ENCODE peak calls at places on chromosomes 12 and 14, in six cellular contexts. P, A, Y, S, C and H are unnamed samples.
A peak's percentile ranks its signal among the peaks of the same experiment; 100 is the strongest.

GRCh38 chr12:93380480-93381121 is 2.9 kb downstream of the NUDT4 start:
- DNase-seq in S (peak; percentile 59), Y (no peak), A (no peak), P (no peak), C (no peak), H (no peak)

GRCh38 chr12:57309420-57309819 is 58.4 kb upstream of the STAC3 start:
- DNase-seq in S (peak; percentile 54), C (no peak), P (no peak), A (no peak), Y (no peak), H (no peak)

GRCh38 chr12:41419151-41419893 is 231.2 kb downstream of the PDZRN4 start:
- DNase-seq in C (no peak), S (no peak), A (no peak), P (no peak), Y (no peak), H (no peak)

GRCh38 chr12:123120452-123121166 is 30.3 kb downstream of the PITPNM2 start:
- DNase-seq in C (no peak), Y (no peak), S (no peak), A (no peak), P (no peak), H (no peak)

GRCh38 chr14:88323520-88324199 is 591 bp upstream of the KCNK10 start:
- DNase-seq in Y (no peak), C (peak; percentile 38), S (peak; percentile 41), A (no peak), P (no peak), H (no peak)

GRCh38 chr14:73746540-73747385 is 32.6 kb upstream of the PNMA1 start:
- DNase-seq in Y (no peak), A (no peak), C (no peak), S (no peak), P (no peak), H (no peak)

GRCh38 chr14:23070262-23071129 is 13.2 kb upstream of the CDH24 start:
- DNase-seq in P (no peak), C (no peak), S (no peak), A (no peak), Y (no peak), H (no peak)

GRCh38 chr12:76636141-76636692 is 76.6 kb upstream of the OSBPL8 start:
- DNase-seq in S (peak; percentile 61), A (no peak), P (no peak), C (no peak), Y (no peak), H (no peak)

GRCh38 chr12:132747395-132747794 is 14.2 kb downstream of the ANKLE2 start:
- DNase-seq in A (no peak), S (no peak), C (no peak), Y (no peak), P (no peak), H (no peak)

GRCh38 chr12:68310370-68310769 is 21.8 kb downstream of the MDM1 start:
- DNase-seq in A (no peak), P (no peak), C (peak; percentile 74), S (peak; percentile 85), Y (no peak), H (no peak)

GRCh38 chr14:65351493-65352224 is 60.9 kb upstream of the FUT8 start:
- DNase-seq in S (no peak), C (no peak), P (no peak), A (no peak), Y (no peak), H (no peak)

GRCh38 chr12:93790472-93791152 is 113.4 kb downstream of the CRADD start:
- DNase-seq in Y (no peak), C (peak; percentile 81), A (no peak), P (no peak), S (peak; percentile 93), H (no peak)

GRCh38 chr12:109273354-109273753 is 35.7 kb downstream of the FOXN4 start:
- DNase-seq in S (no peak), A (no peak), Y (no peak), P (no peak), C (no peak), H (no peak)

GRCh38 chr12:131101006-131101405 is 147.3 kb downstream of the ADGRD1 start:
- DNase-seq in C (no peak), P (no peak), Y (no peak), S (no peak), A (peak; percentile 10), H (no peak)

GRCh38 chr12:131098178-131098981 is 144.7 kb downstream of the ADGRD1 start:
- DNase-seq in S (no peak), A (peak; percentile 16), C (no peak), Y (peak; percentile 1), P (no peak), H (no peak)

GRCh38 chr12:131101703-131102492 is 148.2 kb downstream of the ADGRD1 start:
- DNase-seq in Y (peak; percentile 6), A (no peak), S (no peak), C (no peak), P (no peak), H (no peak)

GRCh38 chr12:131102493-131102931 is 148.8 kb downstream of the ADGRD1 start:
- DNase-seq in A (peak; percentile 45), C (no peak), S (no peak), Y (no peak), P (no peak), H (no peak)

GRCh38 chr12:131100031-131100674 is 146.4 kb downstream of the ADGRD1 start:
- DNase-seq in C (no peak), Y (no peak), A (no peak), S (no peak), P (no peak), H (no peak)
- H3K9me3 ChIP-seq in C (no peaks in the 10 kb centered on the region), Y (no peaks in the 10 kb centered on the region), A (no peaks in the 10 kb centered on the region), S (no peaks in the 10 kb centered on the region), P (no peaks in the 10 kb centered on the region), H (no peaks in the 10 kb centered on the region)

GRCh38 chr12:20317554-20317953 is 50.8 kb upstream of the PDE3A start:
- DNase-seq in P (no peak), C (no peak), A (no peak), Y (no peak), S (no peak), H (no peak)

GRCh38 chr12:20320552-20320951 is 47.8 kb upstream of the PDE3A start:
- DNase-seq in Y (no peak), S (no peak), P (no peak), A (no peak), C (no peak), H (no peak)

GRCh38 chr12:20314325-20314724 is 54.0 kb upstream of the PDE3A start:
- DNase-seq in P (no peak), S (peak; percentile 49), Y (no peak), C (peak; percentile 5), A (no peak), H (no peak)

GRCh38 chr12:20319374-20319773 is 49.0 kb upstream of the PDE3A start:
- DNase-seq in S (no peak), A (no peak), P (no peak), Y (no peak), C (no peak), H (no peak)
- H3K4me3 ChIP-seq in S (no peak overlapping the region), A (no peak overlapping the region), P (no peak overlapping the region), Y (no peak overlapping the region), C (no peak overlapping the region), H (no peak overlapping the region)

GRCh38 chr14:104313674-104314073 is 175.3 kb downstream of the KIF26A start:
- DNase-seq in Y (no peak), A (no peak), P (no peak), S (no peak), C (no peak), H (no peak)
- H3K9me3 ChIP-seq in Y (no peaks in the 10 kb centered on the region), A (no peaks in the 10 kb centered on the region), P (no peaks in the 10 kb centered on the region), S (no peaks in the 10 kb centered on the region), C (no peaks in the 10 kb centered on the region), H (no peaks in the 10 kb centered on the region)

DNA sequence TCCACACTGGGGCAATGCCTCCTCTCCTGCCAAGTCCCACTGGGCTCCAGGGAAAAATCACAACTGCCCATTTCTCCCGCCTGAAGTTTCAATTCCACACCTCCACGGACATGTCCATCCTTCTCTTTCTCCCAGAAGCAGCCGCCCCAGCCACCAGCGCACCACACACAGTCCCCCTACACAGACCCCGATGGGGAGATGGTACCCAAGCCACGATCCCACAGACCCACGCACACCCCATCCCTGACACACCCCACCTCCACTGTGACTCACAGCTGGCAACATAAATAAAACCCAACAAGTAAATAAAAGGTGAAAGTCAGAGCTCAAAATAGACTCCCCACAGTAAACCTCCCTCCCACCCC is 2.6 kb downstream of the MSI1 start:
- DNase-seq in S (no peak), Y (no peak), P (no peak), A (no peak), C (no peak), H (no peak)
- H3K4me3 ChIP-seq in S (no peak overlapping the region), Y (no peak overlapping the region), P (no peak overlapping the region), A (no peak overlapping the region), C (no peak overlapping the region), H (no peak overlapping the region)

GRCh38 chr12:52772188-52772587 is 5.0 kb downstream of the KRT76 start:
- DNase-seq in C (no peak), A (no peak), P (no peak), Y (no peak), S (no peak), H (no peak)
- H3K9me3 ChIP-seq in C (no peaks in the 10 kb centered on the region), A (no peaks in the 10 kb centered on the region), P (no peaks in the 10 kb centered on the region), Y (no peaks in the 10 kb centered on the region), S (no peaks in the 10 kb centered on the region), H (no peaks in the 10 kb centered on the region)